ENCODE peak calls at places on chromosomes 12 and 14, in six cellular contexts. One of them, this sample, is unnamed.

GRCh38 chr12:51592034-51592705 is 1.1 kb downstream of the SCN8A start:
- DNase-seq in lower leg skin: no peak
- DNase-seq in A549: no peak
- DNase-seq in AG04450: peak; percentile 33
- DNase-seq in transverse colon: no peak
- DNase-seq in C1 segment of cervical spinal cord: no peak
- DNase-seq in this sample: no peak

GRCh38 chr12:129535351-129535750 is 368.5 kb downstream of the TMEM132D start:
- DNase-seq in A549: no peak
- DNase-seq in C1 segment of cervical spinal cord: no peak
- DNase-seq in lower leg skin: no peak
- DNase-seq in AG04450: no peak
- DNase-seq in transverse colon: no peak
- DNase-seq in this sample: no peak

GRCh38 chr12:54421175-54421872 is 2.3 kb upstream of the ITGA5 start:
- DNase-seq in lower leg skin: peak; percentile 84
- DNase-seq in AG04450: no peak
- DNase-seq in transverse colon: peak; percentile 62
- DNase-seq in A549: no peak
- DNase-seq in C1 segment of cervical spinal cord: no peak
- DNase-seq in this sample: no peak

GRCh38 chr12:57771271-57771872 is 533 bp downstream of the METTL1 start:
- DNase-seq in lower leg skin: peak; percentile 86
- DNase-seq in A549: peak; percentile 95
- DNase-seq in transverse colon: peak; percentile 91
- DNase-seq in C1 segment of cervical spinal cord: no peak
- DNase-seq in AG04450: peak; percentile 67
- DNase-seq in this sample: peak; percentile 85

GRCh38 chr14:104420990-104421389 is 158.6 kb upstream of the C14orf180 start:
- DNase-seq in AG04450: no peak
- DNase-seq in transverse colon: no peak
- DNase-seq in C1 segment of cervical spinal cord: no peak
- DNase-seq in A549: no peak
- DNase-seq in lower leg skin: no peak
- DNase-seq in this sample: peak; percentile 6

GRCh38 chr14:105377555-105378182 is 20.7 kb upstream of the TEX22 start:
- DNase-seq in AG04450: no peak
- DNase-seq in transverse colon: no peak
- DNase-seq in C1 segment of cervical spinal cord: no peak
- DNase-seq in A549: no peak
- DNase-seq in lower leg skin: no peak
- DNase-seq in this sample: no peak

GRCh38 chr12:123410041-123410412 is 26.1 kb downstream of the KMT5A start:
- DNase-seq in AG04450: no peak
- DNase-seq in A549: no peak
- DNase-seq in transverse colon: no peak
- DNase-seq in lower leg skin: no peak
- DNase-seq in C1 segment of cervical spinal cord: no peak
- DNase-seq in this sample: no peak

GRCh38 chr12:119940881-119941280 is 48.2 kb upstream of the BICDL1 start:
- DNase-seq in lower leg skin: no peak
- DNase-seq in A549: peak; percentile 92
- DNase-seq in transverse colon: no peak
- DNase-seq in AG04450: no peak
- DNase-seq in C1 segment of cervical spinal cord: no peak
- DNase-seq in this sample: no peak

GRCh38 chr12:87518508-87518907 is 510.7 kb downstream of the C12orf50 start:
- DNase-seq in AG04450: no peak
- DNase-seq in A549: no peak
- DNase-seq in lower leg skin: no peak
- DNase-seq in transverse colon: no peak
- DNase-seq in C1 segment of cervical spinal cord: no peak
- DNase-seq in this sample: no peak

GRCh38 chr14:49512147-49512551 is 74.0 kb downstream of the RPS29 start:
- DNase-seq in A549: no peak
- DNase-seq in lower leg skin: no peak
- DNase-seq in AG04450: peak; percentile 13
- DNase-seq in C1 segment of cervical spinal cord: no peak
- DNase-seq in transverse colon: no peak
- DNase-seq in this sample: no peak

GRCh38 chr14:26370118-26370517 is 227.7 kb downstream of the NOVA1 start:
- DNase-seq in AG04450: no peak
- DNase-seq in lower leg skin: no peak
- DNase-seq in A549: no peak
- DNase-seq in transverse colon: no peak
- DNase-seq in C1 segment of cervical spinal cord: no peak
- DNase-seq in this sample: no peak

GRCh38 chr12:57874166-57875108 is 27.9 kb upstream of the CTDSP2 start:
- DNase-seq in transverse colon: no peak
- DNase-seq in A549: no peak
- DNase-seq in AG04450: no peak
- DNase-seq in lower leg skin: no peak
- DNase-seq in C1 segment of cervical spinal cord: no peak
- DNase-seq in this sample: no peak

GRCh38 chr12:19287302-19287701 is 152.0 kb upstream of the AEBP2 start:
- DNase-seq in C1 segment of cervical spinal cord: no peak
- DNase-seq in A549: no peak
- DNase-seq in AG04450: no peak
- DNase-seq in lower leg skin: no peak
- DNase-seq in transverse colon: no peak
- DNase-seq in this sample: no peak

GRCh38 chr12:79997115-79997805 is 62.4 kb upstream of the PPP1R12A start:
- DNase-seq in A549: no peak
- DNase-seq in C1 segment of cervical spinal cord: no peak
- DNase-seq in transverse colon: no peak
- DNase-seq in lower leg skin: no peak
- DNase-seq in AG04450: no peak
- DNase-seq in this sample: no peak

This sample was measured in omental fat pad.